ENCODE peak calls at places on chromosome 1, in seven cellular contexts. One of them, this sample, is unnamed.
A peak's percentile ranks its signal among the peaks of the same experiment; 100 is the strongest.

GRCh38 chr1:115829947-115830346 is 11.0 kb downstream of the NHLH2 start:
- DNase-seq in WTC11: peak; percentile 15
- DNase-seq in occipital lobe: no peak
- DNase-seq in AG08395: no peak
- DNase-seq in SK-N-SH: no peak
- DNase-seq in activated naive CD4-positive, alpha-beta T cell treated with Interleukin-2 at 50 U/mL for 16 hours: no peak
- DNase-seq in activated T-cell treated with anti-CD3 and anti-CD28 coated beads for 1 hour: no peak
- DNase-seq in this sample: no peak

GRCh38 chr1:63980706-63981407 is 207.0 kb downstream of the ROR1 start:
- DNase-seq in WTC11: no peak
- DNase-seq in occipital lobe: no peak
- DNase-seq in AG08395: no peak
- DNase-seq in SK-N-SH: no peak
- DNase-seq in activated naive CD4-positive, alpha-beta T cell treated with Interleukin-2 at 50 U/mL for 16 hours: no peak
- DNase-seq in activated T-cell treated with anti-CD3 and anti-CD28 coated beads for 1 hour: no peak
- DNase-seq in this sample: no peak

GRCh38 chr1:207155018-207155417 is 51.0 kb downstream of the C4BPA start:
- DNase-seq in WTC11: no peak
- DNase-seq in occipital lobe: no peak
- DNase-seq in AG08395: no peak
- DNase-seq in SK-N-SH: no peak
- DNase-seq in activated naive CD4-positive, alpha-beta T cell treated with Interleukin-2 at 50 U/mL for 16 hours: no peak
- DNase-seq in activated T-cell treated with anti-CD3 and anti-CD28 coated beads for 1 hour: no peak
- DNase-seq in this sample: no peak

GRCh38 chr1:79501153-79501552 is 494.6 kb upstream of the ADGRL4 start:
- DNase-seq in WTC11: no peak
- DNase-seq in occipital lobe: no peak
- DNase-seq in AG08395: no peak
- DNase-seq in SK-N-SH: no peak
- DNase-seq in activated naive CD4-positive, alpha-beta T cell treated with Interleukin-2 at 50 U/mL for 16 hours: no peak
- DNase-seq in activated T-cell treated with anti-CD3 and anti-CD28 coated beads for 1 hour: no peak
- DNase-seq in this sample: no peak

GRCh38 chr1:2396059-2396458 is 4.4 kb downstream of the RER1 start:
- DNase-seq in WTC11: no peak
- DNase-seq in occipital lobe: no peak
- DNase-seq in AG08395: no peak
- DNase-seq in SK-N-SH: no peak
- DNase-seq in activated naive CD4-positive, alpha-beta T cell treated with Interleukin-2 at 50 U/mL for 16 hours: no peak
- DNase-seq in activated T-cell treated with anti-CD3 and anti-CD28 coated beads for 1 hour: no peak
- DNase-seq in this sample: no peak

GRCh38 chr1:109472779-109473178 is 6.4 kb downstream of the SYPL2 start:
- DNase-seq in WTC11: no peak
- DNase-seq in occipital lobe: no peak
- DNase-seq in AG08395: no peak
- DNase-seq in SK-N-SH: no peak
- DNase-seq in activated naive CD4-positive, alpha-beta T cell treated with Interleukin-2 at 50 U/mL for 16 hours: no peak
- DNase-seq in activated T-cell treated with anti-CD3 and anti-CD28 coated beads for 1 hour: no peak
- DNase-seq in this sample: no peak

GRCh38 chr1:75693551-75693950 is 31.0 kb upstream of the ACADM start:
- DNase-seq in WTC11: no peak
- DNase-seq in occipital lobe: no peak
- DNase-seq in AG08395: no peak
- DNase-seq in SK-N-SH: no peak
- DNase-seq in activated naive CD4-positive, alpha-beta T cell treated with Interleukin-2 at 50 U/mL for 16 hours: no peak
- DNase-seq in activated T-cell treated with anti-CD3 and anti-CD28 coated beads for 1 hour: no peak
- DNase-seq in this sample: no peak

GRCh38 chr1:21175324-21175669 is 1.4 kb downstream of the EIF4G3 start:
- DNase-seq in WTC11: no peak
- DNase-seq in occipital lobe: no peak
- DNase-seq in AG08395: peak; percentile 21
- DNase-seq in SK-N-SH: peak; percentile 20
- DNase-seq in activated naive CD4-positive, alpha-beta T cell treated with Interleukin-2 at 50 U/mL for 16 hours: peak; percentile 30
- DNase-seq in activated T-cell treated with anti-CD3 and anti-CD28 coated beads for 1 hour: no peak
- DNase-seq in this sample: no peak